ENCODE peak calls at places on chromosomes 11 and 22, in eight cellular contexts. B, O, Y, P, E, J, G and R are unnamed samples.

GRCh38 chr11:46273511-46274205 is 3.8 kb upstream of the CREB3L1 start:
- DNase-seq in B (no peak), O (no peak), Y (no peak), P (no peak), E (no peak), J (no peak), G (no peak), R (no peak)

GRCh38 chr11:113481672-113482071 is 6.5 kb upstream of the DRD2 start:
- DNase-seq in B (no peak), O (no peak), Y (no peak), P (no peak), E (no peak), J (no peak), G (no peak), R (peak; percentile 8)

GRCh38 chr11:75492181-75492820 is 33.4 kb downstream of the GDPD5 start:
- DNase-seq in B (no peak), O (peak; percentile 79), Y (peak; percentile 81), P (peak; percentile 42), E (no peak), J (peak; percentile 55), G (peak; percentile 40), R (no peak)

GRCh38 chr11:117095301-117096139 is 2.7 kb downstream of the SIK3 start:
- DNase-seq in B (peak; percentile 57), O (no peak), Y (peak; percentile 34), P (no peak), E (peak; percentile 33), J (no peak), G (peak; percentile 31), R (peak; percentile 16)

GRCh38 chr22:31350410-31350863 is 4.3 kb upstream of the PATZ1 start:
- DNase-seq in B (peak; percentile 15), O (no peak), Y (peak; percentile 66), P (no peak), E (no peak), J (no peak), G (no peak), R (no peak)

GRCh38 chr22:39940757-39941305 is 19.4 kb upstream of the TMA7B start:
- DNase-seq in B (no peak), O (no peak), Y (peak; percentile 43), P (no peak), E (no peak), J (no peak), G (no peak), R (no peak)

GRCh38 chr11:111302298-111302697 is 4.0 kb downstream of the POU2AF3 start:
- DNase-seq in B (peak; percentile 82), O (no peak), Y (no peak), P (no peak), E (no peak), J (no peak), G (no peak), R (no peak)

GRCh38 chr11:69230856-69231425 is 63.0 kb upstream of the MYEOV start:
- DNase-seq in B (no peak), O (no peak), Y (no peak), P (no peak), E (no peak), J (no peak), G (no peak), R (no peak)

GRCh38 chr11:74480683-74481417 is 12.7 kb downstream of the LIPT2 start:
- DNase-seq in B (no peak), O (no peak), Y (no peak), P (no peak), E (no peak), J (no peak), G (no peak), R (no peak)

GRCh38 chr11:89436071-89436470 is 55.1 kb downstream of the NOX4 start:
- DNase-seq in B (no peak), O (no peak), Y (peak; percentile 43), P (no peak), E (peak; percentile 12), J (no peak), G (no peak), R (no peak)

GRCh38 chr11:117930668-117931330 is 1.6 kb upstream of the TMPRSS13 start:
- DNase-seq in B (no peak), O (peak; percentile 51), Y (no peak), P (no peak), E (no peak), J (no peak), G (peak; percentile 54), R (no peak)

GRCh38 chr22:30902496-30903357 is 65.8 kb downstream of the MORC2 start:
- DNase-seq in B (no peak), O (no peak), Y (no peak), P (no peak), E (no peak), J (no peak), G (peak; percentile 2), R (no peak)

GRCh38 chr11:66810576-66811185 is 32.6 kb upstream of the RCE1 start:
- DNase-seq in B (no peak), O (no peak), Y (peak; percentile 33), P (no peak), E (no peak), J (no peak), G (no peak), R (no peak)

GRCh38 chr11:116187026-116187425 is 585.8 kb downstream of the BUD13 start:
- DNase-seq in B (no peak), O (no peak), Y (no peak), P (no peak), E (no peak), J (no peak), G (no peak), R (no peak)

GRCh38 chr11:43916621-43917020 is 25.8 kb upstream of the C11orf96 start:
- DNase-seq in B (no peak), O (no peak), Y (no peak), P (no peak), E (no peak), J (no peak), G (no peak), R (no peak)

GRCh38 chr11:29312817-29313216 is 704.0 kb downstream of the KCNA4 start:
- DNase-seq in B (no peak), O (no peak), Y (no peak), P (no peak), E (no peak), J (no peak), G (no peak), R (no peak)

GRCh38 chr11:45233121-45233803 is 52.9 kb downstream of the SYT13 start:
- DNase-seq in B (peak; percentile 53), O (peak; percentile 82), Y (peak; percentile 73), P (peak; percentile 39), E (peak; percentile 93), J (peak; percentile 28), G (peak; percentile 10), R (peak; percentile 33)

GRCh38 chr22:22827187-22827948 is 60.2 kb upstream of the IGLL5 start:
- DNase-seq in B (no peak), O (no peak), Y (peak; percentile 3), P (no peak), E (no peak), J (no peak), G (no peak), R (no peak)

GRCh38 chr11:73797457-73797856 is 9.8 kb downstream of the MRPL48 start:
- DNase-seq in B (no peak), O (no peak), Y (no peak), P (no peak), E (no peak), J (no peak), G (no peak), R (peak; percentile 37)

GRCh38 chr22:37275622-37276021 is 6.7 kb upstream of the CYTH4 start:
- DNase-seq in B (no peak), O (peak; percentile 86), Y (no peak), P (peak; percentile 63), E (no peak), J (no peak), G (no peak), R (no peak)

GRCh38 chr11:95577716-95578460 is 211.7 kb downstream of the FAM76B start:
- DNase-seq in B (no peak), O (peak; percentile 21), Y (peak; percentile 43), P (no peak), E (peak; percentile 69), J (no peak), G (no peak), R (no peak)

GRCh38 chr11:18312012-18312411 is 9.9 kb downstream of the HPS5 start:
- DNase-seq in B (no peak), O (no peak), Y (no peak), P (no peak), E (peak; percentile 44), J (no peak), G (no peak), R (no peak)

GRCh38 chr11:2210366-2211112 is 38.9 kb upstream of the TH start:
- DNase-seq in B (no peak), O (no peak), Y (no peak), P (no peak), E (no peak), J (no peak), G (no peak), R (no peak)

GRCh38 chr11:1193326-1194230 is 29.3 kb upstream of the MUC5B start:
- DNase-seq in B (no peak), O (peak; percentile 2), Y (no peak), P (no peak), E (no peak), J (no peak), G (no peak), R (no peak)

GRCh38 chr22:31247726-31248125 is 35.6 kb downstream of the LIMK2 start:
- DNase-seq in B (no peak), O (no peak), Y (no peak), P (no peak), E (peak; percentile 21), J (no peak), G (no peak), R (no peak)

GRCh38 chr11:18243783-18244362 is 4.6 kb downstream of the SAA2 start:
- DNase-seq in B (peak; percentile 76), O (peak; percentile 77), Y (peak; percentile 83), P (peak; percentile 19), E (peak; percentile 77), J (peak; percentile 24), G (peak; percentile 74), R (no peak)

GRCh38 chr11:120137187-120137610 is 714 bp downstream of the TRIM29 start:
- DNase-seq in B (no peak), O (no peak), Y (no peak), P (no peak), E (no peak), J (no peak), G (no peak), R (no peak)

GRCh38 chr11:90704510-90704909 is 481.7 kb upstream of the CHORDC1 start:
- DNase-seq in B (no peak), O (no peak), Y (no peak), P (no peak), E (no peak), J (no peak), G (no peak), R (no peak)

GRCh38 chr11:125871391-125872137 is 15.9 kb upstream of the HYLS1 start:
- DNase-seq in B (no peak), O (peak; percentile 53), Y (peak; percentile 73), P (peak; percentile 11), E (peak; percentile 56), J (no peak), G (no peak), R (no peak)